ENCODE peak calls at places on chromosomes 2 and 18, in seven cellular contexts. One of them, this sample, is unnamed.

GRCh38 chr2:126656311-126657145 is 570 bp downstream of the GYPC start:
- DNase-seq in Calu3: no peak
- DNase-seq in heart left ventricle: peak
- DNase-seq in M059J: peak
- DNase-seq in fibroblast of the conjunctiva: no peak
- DNase-seq in NCI-H748 treated with DMSO at 0.1 percent for 48 hours: no peak
- DNase-seq in upper lobe of right lung: peak
- DNase-seq in this sample: no peak

GRCh38 chr2:82857952-82858351 is 1601.1 kb downstream of the SUCLG1 start:
- DNase-seq in M059J: no peak
- DNase-seq in heart left ventricle: no peak
- DNase-seq in fibroblast of the conjunctiva: no peak
- DNase-seq in Calu3: no peak
- DNase-seq in NCI-H748 treated with DMSO at 0.1 percent for 48 hours: no peak
- DNase-seq in upper lobe of right lung: no peak
- DNase-seq in this sample: no peak

GRCh38 chr18:63336366-63337099 is 17.0 kb upstream of the BCL2 start:
- DNase-seq in heart left ventricle: no peak
- DNase-seq in NCI-H748 treated with DMSO at 0.1 percent for 48 hours: no peak
- DNase-seq in fibroblast of the conjunctiva: peak
- DNase-seq in Calu3: peak
- DNase-seq in upper lobe of right lung: no peak
- DNase-seq in M059J: peak
- DNase-seq in this sample: no peak

GRCh38 chr2:38650717-38651116 is 15.2 kb upstream of the GALM start:
- DNase-seq in M059J: no peak
- DNase-seq in heart left ventricle: no peak
- DNase-seq in fibroblast of the conjunctiva: no peak
- DNase-seq in Calu3: no peak
- DNase-seq in upper lobe of right lung: no peak
- DNase-seq in NCI-H748 treated with DMSO at 0.1 percent for 48 hours: no peak
- DNase-seq in this sample: no peak

GRCh38 chr2:134133622-134134312 is 120.1 kb upstream of the MGAT5 start:
- DNase-seq in NCI-H748 treated with DMSO at 0.1 percent for 48 hours: no peak
- DNase-seq in M059J: no peak
- DNase-seq in fibroblast of the conjunctiva: no peak
- DNase-seq in upper lobe of right lung: no peak
- DNase-seq in Calu3: no peak
- DNase-seq in heart left ventricle: peak
- DNase-seq in this sample: no peak

GRCh38 chr18:73918816-73919215 is 228.8 kb downstream of the FBXO15 start:
- DNase-seq in fibroblast of the conjunctiva: no peak
- DNase-seq in M059J: no peak
- DNase-seq in heart left ventricle: no peak
- DNase-seq in Calu3: no peak
- DNase-seq in upper lobe of right lung: no peak
- DNase-seq in NCI-H748 treated with DMSO at 0.1 percent for 48 hours: no peak
- DNase-seq in this sample: no peak

GRCh38 chr2:64090264-64090663 is 54.0 kb downstream of the PELI1 start:
- DNase-seq in upper lobe of right lung: no peak
- DNase-seq in Calu3: no peak
- DNase-seq in fibroblast of the conjunctiva: no peak
- DNase-seq in heart left ventricle: no peak
- DNase-seq in NCI-H748 treated with DMSO at 0.1 percent for 48 hours: no peak
- DNase-seq in M059J: no peak
- DNase-seq in this sample: no peak

GRCh38 chr18:9653390-9653789 is 39.0 kb upstream of the PPP4R1 start:
- DNase-seq in NCI-H748 treated with DMSO at 0.1 percent for 48 hours: peak
- DNase-seq in heart left ventricle: peak
- DNase-seq in fibroblast of the conjunctiva: peak
- DNase-seq in Calu3: peak
- DNase-seq in M059J: peak
- DNase-seq in upper lobe of right lung: no peak
- DNase-seq in this sample: peak

GRCh38 chr2:128412181-128412871 is 93.7 kb upstream of the HS6ST1 start:
- DNase-seq in NCI-H748 treated with DMSO at 0.1 percent for 48 hours: no peak
- DNase-seq in upper lobe of right lung: peak
- DNase-seq in Calu3: no peak
- DNase-seq in fibroblast of the conjunctiva: no peak
- DNase-seq in heart left ventricle: no peak
- DNase-seq in M059J: no peak
- DNase-seq in this sample: no peak

GRCh38 chr18:8780227-8780626 is 74.9 kb downstream of the MTCL1 start:
- DNase-seq in Calu3: no peak
- DNase-seq in fibroblast of the conjunctiva: no peak
- DNase-seq in heart left ventricle: no peak
- DNase-seq in upper lobe of right lung: no peak
- DNase-seq in NCI-H748 treated with DMSO at 0.1 percent for 48 hours: no peak
- DNase-seq in M059J: no peak
- DNase-seq in this sample: no peak

GRCh38 chr2:149068996-149069888 is 30.7 kb downstream of the LYPD6B start:
- DNase-seq in upper lobe of right lung: no peak
- DNase-seq in M059J: peak
- DNase-seq in Calu3: no peak
- DNase-seq in heart left ventricle: no peak
- DNase-seq in NCI-H748 treated with DMSO at 0.1 percent for 48 hours: no peak
- DNase-seq in fibroblast of the conjunctiva: no peak
- DNase-seq in this sample: no peak

GRCh38 chr18:12944724-12945123 is 3.1 kb upstream of the SEH1L start:
- DNase-seq in heart left ventricle: peak
- DNase-seq in fibroblast of the conjunctiva: no peak
- DNase-seq in M059J: peak
- DNase-seq in NCI-H748 treated with DMSO at 0.1 percent for 48 hours: no peak
- DNase-seq in upper lobe of right lung: no peak
- DNase-seq in Calu3: no peak
- DNase-seq in this sample: peak

GRCh38 chr2:29394311-29394710 is 279.1 kb downstream of the CLIP4 start:
- DNase-seq in fibroblast of the conjunctiva: no peak
- DNase-seq in heart left ventricle: no peak
- DNase-seq in M059J: no peak
- DNase-seq in Calu3: no peak
- DNase-seq in upper lobe of right lung: no peak
- DNase-seq in NCI-H748 treated with DMSO at 0.1 percent for 48 hours: no peak
- DNase-seq in this sample: no peak

GRCh38 chr2:199288424-199288823 is 169.3 kb downstream of the SATB2 start:
- DNase-seq in Calu3: no peak
- DNase-seq in NCI-H748 treated with DMSO at 0.1 percent for 48 hours: no peak
- DNase-seq in M059J: no peak
- DNase-seq in heart left ventricle: no peak
- DNase-seq in fibroblast of the conjunctiva: no peak
- DNase-seq in upper lobe of right lung: no peak
- DNase-seq in this sample: no peak

GRCh38 chr2:100580474-100581264 is 17.9 kb downstream of the PDCL3 start:
- DNase-seq in NCI-H748 treated with DMSO at 0.1 percent for 48 hours: no peak
- DNase-seq in Calu3: no peak
- DNase-seq in fibroblast of the conjunctiva: no peak
- DNase-seq in heart left ventricle: no peak
- DNase-seq in upper lobe of right lung: peak
- DNase-seq in M059J: no peak
- DNase-seq in this sample: no peak

GRCh38 chr2:147204102-147204501 is 640.7 kb upstream of the ACVR2A start:
- DNase-seq in upper lobe of right lung: no peak
- DNase-seq in heart left ventricle: no peak
- DNase-seq in Calu3: no peak
- DNase-seq in fibroblast of the conjunctiva: no peak
- DNase-seq in NCI-H748 treated with DMSO at 0.1 percent for 48 hours: no peak
- DNase-seq in M059J: peak
- DNase-seq in this sample: no peak

GRCh38 chr2:74399785-74400184 is 19.7 kb upstream of the DCTN1 start:
- DNase-seq in NCI-H748 treated with DMSO at 0.1 percent for 48 hours: no peak
- DNase-seq in M059J: peak
- DNase-seq in fibroblast of the conjunctiva: no peak
- DNase-seq in Calu3: no peak
- DNase-seq in upper lobe of right lung: no peak
- DNase-seq in heart left ventricle: no peak
- DNase-seq in this sample: peak

GRCh38 chr18:21439453-21439852 is 161.1 kb downstream of the ESCO1 start:
- DNase-seq in heart left ventricle: no peak
- DNase-seq in upper lobe of right lung: no peak
- DNase-seq in M059J: peak
- DNase-seq in Calu3: peak
- DNase-seq in NCI-H748 treated with DMSO at 0.1 percent for 48 hours: no peak
- DNase-seq in fibroblast of the conjunctiva: peak
- DNase-seq in this sample: no peak

GRCh38 chr2:103179800-103180199 is 418.0 kb downstream of the TMEM182 start:
- DNase-seq in NCI-H748 treated with DMSO at 0.1 percent for 48 hours: no peak
- DNase-seq in M059J: no peak
- DNase-seq in heart left ventricle: no peak
- DNase-seq in fibroblast of the conjunctiva: no peak
- DNase-seq in upper lobe of right lung: no peak
- DNase-seq in Calu3: no peak
- DNase-seq in this sample: no peak

GRCh38 chr2:149679286-149679685 is 91.7 kb upstream of the MMADHC start:
- DNase-seq in NCI-H748 treated with DMSO at 0.1 percent for 48 hours: no peak
- DNase-seq in fibroblast of the conjunctiva: no peak
- DNase-seq in M059J: peak
- DNase-seq in Calu3: no peak
- DNase-seq in upper lobe of right lung: no peak
- DNase-seq in heart left ventricle: no peak
- DNase-seq in this sample: no peak

GRCh38 chr2:1503471-1504310 is 90.4 kb downstream of the TPO start:
- DNase-seq in upper lobe of right lung: peak
- DNase-seq in Calu3: no peak
- DNase-seq in NCI-H748 treated with DMSO at 0.1 percent for 48 hours: no peak
- DNase-seq in heart left ventricle: no peak
- DNase-seq in M059J: no peak
- DNase-seq in fibroblast of the conjunctiva: no peak
- DNase-seq in this sample: no peak

GRCh38 chr18:37336568-37337285 is 228.9 kb downstream of the CELF4 start:
- DNase-seq in M059J: no peak
- DNase-seq in upper lobe of right lung: no peak
- DNase-seq in fibroblast of the conjunctiva: no peak
- DNase-seq in heart left ventricle: no peak
- DNase-seq in NCI-H748 treated with DMSO at 0.1 percent for 48 hours: no peak
- DNase-seq in Calu3: no peak
- DNase-seq in this sample: no peak